ENCODE peak calls at places on chromosome X, in four cellular contexts. X is body of pancreas; N is stimulated activated naive B cell treated with anti-CD40 and anti-IgM and Interleukin-4, amounts not matched to agents 10 μg/mL and 1 μg/mL and 100 μg/mL, for 72 hours; P is activated CD4-positive, alpha-beta T cell treated with anti-CD3 and anti-CD28 coated beads for 36 hours. D is an unnamed sample.

GRCh38 chrX:111052478-111052877 is 43.5 kb upstream of the PAK3 start:
- ATAC-seq in P (peak; percentile 69), X (no peak), N (no peak), D (no peak)

GRCh38 chrX:129600981-129601424 is 53.8 kb downstream of the APLN start:
- ATAC-seq in P (no peak), X (no peak), N (peak; percentile 50), D (no peak)

GRCh38 chrX:134679226-134679625 is 21.0 kb upstream of the PLAC1 start:
- ATAC-seq in P (no peak), X (no peak), N (no peak), D (no peak)

GRCh38 chrX:149493567-149494562 is 11.2 kb downstream of the IDS start:
- ATAC-seq in N (no peak), X (no peak), P (no peak), D (no peak)

GRCh38 chrX:150642421-150642820 is 50.8 kb upstream of the MTMR1 start:
- ATAC-seq in N (no peak), P (no peak), X (no peak), D (no peak)

GRCh38 chrX:150051096-150051495 is 112.8 kb upstream of the EOLA2 start:
- ATAC-seq in N (no peak), P (no peak), X (no peak), D (no peak)

GRCh38 chrX:21725916-21726315 is 32.0 kb downstream of the SMPX start:
- ATAC-seq in P (no peak), X (no peak), N (no peak), D (no peak)

GRCh38 chrX:71640002-71640401 is 21.7 kb upstream of the CXCR3 start:
- ATAC-seq in N (no peak), X (no peak), P (no peak), D (no peak)

GRCh38 chrX:112645774-112646173 is 34.0 kb downstream of the LHFPL1 start:
- ATAC-seq in N (no peak), X (no peak), P (peak; percentile 34), D (no peak)

GRCh38 chrX:3154386-3154991 is 113.2 kb downstream of the ARSF start:
- ATAC-seq in P (no peak), X (no peak), N (no peak), D (no peak)

GRCh38 chrX:132270699-132271098 is 51.5 kb upstream of the RAP2C start:
- ATAC-seq in X (peak; percentile 52), N (no peak), P (no peak), D (no peak)

GRCh38 chrX:12657433-12657832 is 133.8 kb upstream of the PRPS2 start:
- ATAC-seq in N (peak; percentile 74), P (no peak), X (no peak), D (peak; percentile 53)